ENCODE peak calls at places on chromosomes 7 and 10, in five cellular contexts. O is ovary, R is IMR-90, N is astrocyte of the spinal cord, T is RWPE1. S is an unnamed sample.

GRCh38 chr10:66215005-66215404 is 710.8 kb upstream of the LRRTM3 start:
- DNase-seq in N (no peak), O (no peak), R (peak), T (no peak), S (peak)

GRCh38 chr10:100942229-100942628 is 27.1 kb upstream of the SEMA4G start:
- DNase-seq in O (no peak), N (no peak), R (no peak), T (no peak), S (no peak)

GRCh38 chr7:132738254-132738653 is 162.0 kb upstream of the PLXNA4 start:
- DNase-seq in N (peak), T (peak), R (peak), O (no peak), S (no peak)

GRCh38 chr7:136049117-136049516 is 72.0 kb upstream of the MTPN start:
- DNase-seq in T (no peak), N (no peak), O (no peak), R (no peak), S (no peak)

GRCh38 chr10:26437637-26438461 is at the start of gene APBB1IP:
- DNase-seq in O (peak), R (no peak), N (no peak), T (no peak), S (peak)

GRCh38 chr10:119316729-119317097 is 109.3 kb downstream of the GRK5 start:
- DNase-seq in R (peak), N (peak), O (no peak), T (peak), S (no peak)

GRCh38 chr7:83478601-83479000 is 170.3 kb downstream of the SEMA3E start:
- DNase-seq in T (no peak), N (no peak), O (no peak), R (no peak), S (no peak)

GRCh38 chr7:111363099-111363498 is 199.2 kb downstream of the IMMP2L start:
- DNase-seq in N (peak), T (no peak), R (peak), O (no peak), S (no peak)

GRCh38 chr10:80453715-80454525 is at the start of gene TSPAN14:
- DNase-seq in R (peak), T (peak), N (peak), O (peak), S (peak)

GRCh38 chr7:35257251-35258124 is 3.6 kb upstream of the TBX20 start:
- DNase-seq in O (no peak), R (no peak), T (no peak), N (peak), S (no peak)

GRCh38 chr10:133260895-133261725 is 15.6 kb downstream of the ADAM8 start:
- DNase-seq in O (peak), T (peak), R (no peak), N (peak), S (peak)

GRCh38 chr7:113256883-113257531 is 138.7 kb upstream of the SMIM30 start:
- DNase-seq in O (no peak), N (no peak), R (no peak), T (no peak), S (no peak)

GRCh38 chr10:71040890-71041590 is 152.7 kb upstream of the PCBD1 start:
- DNase-seq in N (no peak), R (no peak), T (no peak), O (no peak), S (no peak)

GRCh38 chr7:143285454-143285756 is 647 bp downstream of the TMEM139 start:
- DNase-seq in R (no peak), N (no peak), O (no peak), T (peak), S (peak)

GRCh38 chr10:50349554-50349953 is 98.2 kb upstream of the ASAH2 start:
- DNase-seq in N (no peak), T (no peak), R (no peak), O (no peak), S (no peak)

GRCh38 chr10:42979181-42979580 is 97.7 kb upstream of the RET start:
- DNase-seq in R (no peak), O (no peak), N (no peak), T (no peak), S (no peak)

GRCh38 chr10:130061760-130062159 is 48.9 kb downstream of the C10orf143 start:
- DNase-seq in O (no peak), N (no peak), R (no peak), T (no peak), S (no peak)

GRCh38 chr10:86298501-86299001 is 68.0 kb downstream of the GRID1 start:
- DNase-seq in T (no peak), N (no peak), R (no peak), O (no peak), S (no peak)

GRCh38 chr7:116293139-116293538 is 82.8 kb downstream of the TES start:
- DNase-seq in N (no peak), R (no peak), T (no peak), O (no peak), S (no peak)
- TF ChIP-seq CTCF in N (peak), R (no peak), T (no peak), O (no peak), S (no peak)

DNA sequence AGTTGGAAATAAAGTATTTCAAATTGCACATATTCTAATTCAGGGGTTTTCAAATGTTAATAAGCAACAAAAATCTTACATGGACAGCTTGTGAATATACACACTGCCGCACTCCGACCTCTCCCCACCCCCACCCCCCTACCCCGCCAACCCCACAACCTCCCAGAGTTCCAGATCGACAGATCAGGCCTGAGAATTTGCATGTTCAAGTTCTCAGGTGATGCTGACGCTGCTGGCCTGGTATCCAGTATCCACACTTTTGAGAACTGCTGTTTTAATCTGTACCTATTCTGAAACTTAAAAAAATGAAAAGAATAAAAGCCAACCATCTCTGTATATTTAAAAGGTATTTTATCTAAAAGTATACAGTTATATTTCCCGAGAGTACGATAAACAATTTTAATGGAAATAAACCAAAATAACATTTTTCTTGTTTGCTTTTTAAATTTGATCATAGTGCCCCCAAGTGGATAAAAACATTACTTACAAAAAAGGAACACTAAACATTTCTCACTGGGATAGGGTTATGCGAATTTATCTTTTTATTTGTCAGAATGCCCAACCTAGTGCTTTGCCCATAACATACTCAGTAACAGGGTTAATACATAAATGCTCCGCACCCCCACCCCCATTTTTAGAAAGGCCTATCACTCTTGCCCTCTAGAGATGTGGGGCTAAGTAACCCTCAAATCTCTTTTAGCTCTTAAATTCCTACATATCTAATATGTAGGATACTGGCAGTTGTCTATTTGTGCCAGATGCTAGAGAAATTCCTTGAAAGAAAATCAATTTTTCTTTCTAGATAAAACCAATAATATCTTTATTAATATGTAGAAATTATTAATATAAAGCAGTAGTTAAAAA is 166.3 kb downstream of the RNF133 start:
- DNase-seq in N (peak), R (peak), O (no peak), T (peak), S (no peak)
- TF ChIP-seq CTCF in N (no peak), R (peak), O (no peak), T (peak), S (no peak)

GRCh38 chr7:55964261-55964801 is at the start of gene NIPSNAP2:
- DNase-seq in N (peak), O (peak), T (peak), R (peak), S (peak)

GRCh38 chr7:55965805-55966421 is 1.5 kb downstream of the NIPSNAP2 start:
- DNase-seq in R (peak), O (no peak), T (peak), N (peak), S (no peak)

GRCh38 chr7:55961994-55962393 is 2.4 kb upstream of the NIPSNAP2 start:
- DNase-seq in O (no peak), T (peak), N (no peak), R (no peak), S (no peak)

GRCh38 chr7:55964802-55965470 is 551 bp downstream of the NIPSNAP2 start:
- DNase-seq in O (peak), N (peak), R (peak), T (peak), S (peak)

GRCh38 chr7:55963584-55964168 is 709 bp upstream of the NIPSNAP2 start:
- DNase-seq in N (no peak), R (no peak), T (no peak), O (no peak), S (no peak)
- TF ChIP-seq CTCF in N (no peak), R (no peak), T (no peak), O (no peak), S (no peak)

DNA sequence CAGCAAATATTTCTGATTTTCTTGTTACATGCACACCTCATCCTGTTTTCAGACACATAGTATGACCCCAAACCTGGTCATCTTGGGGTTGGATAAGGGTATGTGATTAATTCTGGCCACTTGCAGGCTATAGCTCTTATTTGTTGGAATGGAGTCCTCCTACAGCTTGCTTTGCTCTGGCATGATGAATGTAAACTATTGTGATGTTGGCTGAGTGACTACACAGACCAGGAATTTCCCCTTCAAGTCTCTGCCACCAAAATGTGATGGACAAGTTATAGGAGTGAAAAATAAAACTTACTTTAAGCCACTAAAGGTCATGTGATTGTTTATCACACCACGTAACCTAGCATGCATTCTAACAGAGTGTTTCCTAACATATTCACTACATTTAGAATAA is 599.0 kb upstream of the PCDH15 start:
- DNase-seq in N (no peak), O (no peak), T (no peak), R (no peak), S (no peak)
- TF ChIP-seq CTCF in N (no peak), O (no peak), T (no peak), R (no peak), S (no peak)